ENCODE peak calls at places on chromosomes 4 and X, in seven cellular contexts. H is uterus, S is endodermal cell, E is adrenal gland, L is body of pancreas, A is A673, W is cardiac muscle cell. U is an unnamed sample. For H3K4me1, the result is how much of the 10 kb centered on the place peaks cover.

GRCh38 chrX:143768976-143769375 is 48.4 kb upstream of the SPANXN2 start:
- DNase-seq in H (no peak), S (no peak), E (no peak), L (no peak), A (no peak), W (no peak), U (no peak)

GRCh38 chr4:142238589-142238988 is 602.2 kb downstream of the IL15 start:
- DNase-seq in H (no peak), S (no peak), E (no peak), L (no peak), A (no peak), W (no peak), U (no peak)

GRCh38 chrX:133726211-133726630 is 259.2 kb downstream of the GPC3 start:
- DNase-seq in H (no peak), S (no peak), E (no peak), L (no peak), A (peak), W (peak), U (no peak)

GRCh38 chr4:40722576-40723161 is 27.1 kb upstream of the NSUN7 start:
- DNase-seq in H (no peak), S (no peak), E (no peak), L (no peak), A (peak), W (peak), U (no peak)

GRCh38 chr4:6727943-6728250 is 11.9 kb downstream of the BLOC1S4 start:
- DNase-seq in H (no peak), S (no peak), E (no peak), L (no peak), A (peak), W (no peak), U (no peak)

GRCh38 chrX:104343408-104344129 is 88.8 kb upstream of the ESX1 start:
- DNase-seq in H (peak), S (peak), E (peak), L (peak), A (peak), W (peak), U (peak)

GRCh38 chrX:43350935-43351334 is 305.2 kb upstream of the MAOA start:
- DNase-seq in H (no peak), S (no peak), E (no peak), L (no peak), A (no peak), W (no peak), U (no peak)

GRCh38 chr4:3827616-3828492 is 61.7 kb downstream of the ADRA2C start:
- DNase-seq in H (peak), S (peak), E (peak), L (peak), A (peak), W (peak), U (peak)

GRCh38 chr4:20813698-20814097 is 113.4 kb downstream of the PACRGL start:
- DNase-seq in H (no peak), S (no peak), E (no peak), L (peak), A (no peak), W (peak), U (no peak)

GRCh38 chr4:163603246-163603645 is 108.8 kb downstream of the TMA16 start:
- DNase-seq in H (no peak), S (no peak), E (no peak), L (no peak), A (no peak), W (no peak), U (no peak)

GRCh38 chr4:184472540-184473264 is 1.6 kb downstream of the IRF2 start:
- DNase-seq in H (peak), S (peak), E (peak), L (peak), A (peak), W (peak), U (peak)
- H3K4me1 ChIP-seq in H (under half), S (under half), E (half or more), L (half or more), A (under half), W (under half), U (half or more)

DNA sequence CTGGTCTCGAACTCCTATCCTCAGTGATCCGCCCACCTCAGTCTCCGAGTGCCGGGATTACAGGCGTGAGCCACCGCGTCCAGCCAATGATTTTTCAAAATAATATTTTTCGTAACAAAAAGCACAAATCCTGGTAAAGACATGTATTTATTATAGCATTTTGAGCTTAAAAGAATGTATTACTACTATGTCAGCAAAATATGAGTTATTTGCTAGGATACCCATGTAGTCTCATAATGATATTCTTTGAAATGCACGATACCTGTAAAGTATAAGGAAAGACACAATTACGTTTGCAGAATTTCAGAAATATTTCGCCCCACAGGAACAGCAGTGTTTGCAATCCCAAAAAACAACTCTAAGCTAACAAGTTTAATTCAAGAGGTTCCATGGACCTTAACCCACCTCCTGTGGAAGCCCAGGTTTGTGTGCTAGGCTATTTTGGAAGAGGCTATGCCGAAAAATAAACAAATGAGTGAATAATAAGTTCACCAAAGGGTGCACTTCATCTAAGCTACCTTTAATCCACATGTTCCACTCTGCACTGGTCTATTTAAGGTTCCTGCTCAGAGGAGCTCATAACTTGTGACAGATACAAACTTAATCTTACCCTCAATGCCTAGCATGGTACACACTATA is 5.2 kb downstream of the FRYL start:
- DNase-seq in H (no peak), S (no peak), E (no peak), L (no peak), A (no peak), W (no peak), U (no peak)
- H3K4me1 ChIP-seq in H (under half), S (under half), E (under half), L (under half), A (under half), W (under half), U (half or more)

GRCh38 chrX:12951590-12951965 is 23.3 kb upstream of the TMSB4X start:
- DNase-seq in H (no peak), S (no peak), E (no peak), L (no peak), A (no peak), W (no peak), U (no peak)

GRCh38 chrX:12950851-12951589 is 23.9 kb upstream of the TMSB4X start:
- DNase-seq in H (no peak), S (peak), E (no peak), L (no peak), A (peak), W (peak), U (no peak)

GRCh38 chrX:12954981-12955380 is 19.9 kb upstream of the TMSB4X start:
- DNase-seq in H (no peak), S (no peak), E (no peak), L (no peak), A (no peak), W (no peak), U (no peak)

GRCh38 chrX:12954376-12954775 is 20.5 kb upstream of the TMSB4X start:
- DNase-seq in H (no peak), S (no peak), E (no peak), L (no peak), A (no peak), W (no peak), U (no peak)

GRCh38 chrX:12953420-12953819 is 21.5 kb upstream of the TMSB4X start:
- DNase-seq in H (no peak), S (no peak), E (no peak), L (no peak), A (no peak), W (no peak), U (no peak)
- H3K4me1 ChIP-seq in H (under half), S (under half), E (under half), L (under half), A (under half), W (under half), U (under half)

GRCh38 chr4:87071401-87071800 is 136.6 kb downstream of the AFF1 start:
- DNase-seq in H (no peak), S (no peak), E (no peak), L (peak), A (no peak), W (no peak), U (no peak)
- H3K4me1 ChIP-seq in H (under half), S (under half), E (half or more), L (under half), A (half or more), W (under half), U (under half)

GRCh38 chr4:102504941-102505340 is 3.8 kb downstream of the NFKB1 start:
- DNase-seq in H (no peak), S (no peak), E (no peak), L (no peak), A (no peak), W (no peak), U (no peak)
- H3K4me1 ChIP-seq in H (under half), S (under half), E (half or more), L (under half), A (under half), W (under half), U (half or more)

GRCh38 chr4:86600007-86600653 is 6.0 kb downstream of the PTPN13 start:
- DNase-seq in H (no peak), S (no peak), E (no peak), L (no peak), A (no peak), W (no peak), U (no peak)
- H3K4me1 ChIP-seq in H (under half), S (under half), E (under half), L (under half), A (under half), W (under half), U (under half)

DNA sequence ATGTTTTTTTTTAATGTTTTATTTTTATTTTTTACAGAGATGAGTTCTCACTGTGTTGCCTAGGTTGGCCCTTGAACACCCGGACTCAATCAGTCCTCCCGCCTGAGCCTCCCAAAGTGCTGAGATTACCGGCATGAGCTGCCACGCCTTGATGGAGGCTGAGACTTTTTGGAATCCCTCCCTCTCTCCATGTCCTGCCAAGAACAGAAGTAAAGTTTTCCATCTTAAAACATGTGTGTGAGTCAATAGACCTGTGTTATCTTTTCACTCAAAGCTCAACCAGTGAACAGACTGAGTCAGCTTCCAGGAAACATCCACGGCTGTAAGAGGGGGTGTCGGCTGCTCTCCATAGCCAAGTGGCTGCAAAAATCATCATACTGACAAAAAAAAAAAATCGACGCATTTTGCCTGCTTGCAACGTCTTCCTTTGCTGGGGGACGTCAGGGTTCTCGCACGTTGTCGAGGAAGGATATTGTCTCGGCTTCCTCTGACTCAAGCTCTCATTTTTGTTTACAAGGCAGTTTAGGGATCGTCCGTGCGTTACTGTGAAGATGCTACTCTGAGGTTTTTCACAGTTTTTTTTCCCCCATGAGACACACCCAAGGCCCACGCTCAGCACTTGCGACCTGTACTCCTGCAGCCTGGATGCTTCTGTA is 10.0 kb upstream of the ASMTL start:
- DNase-seq in H (peak), S (no peak), E (peak), L (no peak), A (no peak), W (peak), U (no peak)
- H3K4me1 ChIP-seq in H (under half), S (under half), E (under half), L (under half), A (under half), W (under half), U (under half)

GRCh38 chr4:138659041-138659565 is 356.5 kb upstream of the NOCT start:
- DNase-seq in H (no peak), S (peak), E (no peak), L (no peak), A (no peak), W (no peak), U (no peak)

GRCh38 chr4:138663883-138664282 is 351.7 kb upstream of the NOCT start:
- DNase-seq in H (no peak), S (no peak), E (no peak), L (no peak), A (no peak), W (no peak), U (no peak)

GRCh38 chr4:138655970-138656369 is 359.6 kb upstream of the NOCT start:
- DNase-seq in H (no peak), S (no peak), E (no peak), L (no peak), A (no peak), W (no peak), U (no peak)

GRCh38 chr4:138659640-138660325 is 355.8 kb upstream of the NOCT start:
- DNase-seq in H (no peak), S (peak), E (no peak), L (no peak), A (no peak), W (no peak), U (no peak)

GRCh38 chr4:138658518-138658917 is 357.1 kb upstream of the NOCT start:
- DNase-seq in H (no peak), S (peak), E (no peak), L (no peak), A (no peak), W (no peak), U (no peak)
- H3K4me1 ChIP-seq in H (under half), S (under half), E (under half), L (under half), A (under half), W (under half), U (under half)

GRCh38 chrX:116881961-116882360 is 419.2 kb upstream of the CT83 start:
- DNase-seq in H (no peak), S (no peak), E (no peak), L (no peak), A (no peak), W (no peak), U (no peak)
- H3K4me1 ChIP-seq in H (under half), S (under half), E (under half), L (under half), A (under half), W (under half), U (under half)

U was measured in tibial nerve.